ENCODE peak calls at places on chromosomes 7 and 10, in five cellular contexts. W, R, L, Z and A are unnamed samples.

GRCh38 chr10:86392723-86393094 is 26.1 kb upstream of the GRID1 start:
- DNase-seq in W (no peak), R (no peak), L (no peak), Z (no peak), A (no peak)

GRCh38 chr10:44978570-44979280 is at the start of gene DEPP1:
- DNase-seq in W (peak), R (peak), L (peak), Z (peak), A (peak)

GRCh38 chr7:77442631-77443420 is 26.7 kb upstream of the GSAP start:
- DNase-seq in W (no peak), R (no peak), L (no peak), Z (no peak), A (no peak)

GRCh38 chr7:106110238-106110560 is 1.9 kb downstream of the SYPL1 start:
- DNase-seq in W (no peak), R (no peak), L (no peak), Z (no peak), A (no peak)

GRCh38 chr7:157686285-157686894 is 349.6 kb downstream of the DNAJB6 start:
- DNase-seq in W (no peak), R (peak), L (no peak), Z (peak), A (no peak)

GRCh38 chr7:137328389-137329120 is 15.0 kb downstream of the PTN start:
- DNase-seq in W (no peak), R (no peak), L (no peak), Z (peak), A (no peak)

GRCh38 chr7:23604296-23604640 is 7.1 kb downstream of the CCDC126 start:
- DNase-seq in W (no peak), R (no peak), L (no peak), Z (no peak), A (no peak)

GRCh38 chr10:11776080-11776479 is 33.9 kb downstream of the ECHDC3 start:
- DNase-seq in W (peak), R (no peak), L (no peak), Z (no peak), A (no peak)

GRCh38 chr10:30818010-30818660 is 188.6 kb upstream of the LYZL2 start:
- DNase-seq in W (peak), R (peak), L (no peak), Z (no peak), A (no peak)

GRCh38 chr7:26090927-26091519 is 61.0 kb upstream of the NFE2L3 start:
- DNase-seq in W (peak), R (peak), L (no peak), Z (peak), A (peak)

GRCh38 chr7:92751902-92752901 is 84.2 kb downstream of the CDK6 start:
- DNase-seq in W (peak), R (peak), L (no peak), Z (no peak), A (peak)

GRCh38 chr7:135853499-135853898 is 104.9 kb upstream of the FAM180A start:
- DNase-seq in W (peak), R (no peak), L (no peak), Z (no peak), A (no peak)

GRCh38 chr10:114402871-114403544 is 1.3 kb downstream of the AFAP1L2 start:
- DNase-seq in W (no peak), R (no peak), L (no peak), Z (peak), A (no peak)

GRCh38 chr7:105682331-105683070 is 101.2 kb upstream of the EFCAB10 start:
- DNase-seq in W (no peak), R (peak), L (no peak), Z (no peak), A (no peak)

GRCh38 chr10:95395947-95396449 is 105.2 kb upstream of the PDLIM1 start:
- DNase-seq in W (no peak), R (no peak), L (no peak), Z (no peak), A (no peak)